ENCODE peak calls at places on chromosomes 12 and 14, in six cellular contexts. One of them, this sample, is unnamed.

GRCh38 chr12:53996188-53996885 is 3.6 kb upstream of the HOXC9 start:
- DNase-seq in BJ: no peak
- DNase-seq in kidney: no peak
- DNase-seq in SJSA1: no peak
- DNase-seq in effector memory CD4-positive, alpha-beta T cell: no peak
- DNase-seq in IMR-90: no peak
- DNase-seq in this sample: no peak

GRCh38 chr12:123398177-123398916 is 14.4 kb downstream of the KMT5A start:
- DNase-seq in kidney: peak
- DNase-seq in IMR-90: peak
- DNase-seq in effector memory CD4-positive, alpha-beta T cell: no peak
- DNase-seq in BJ: peak
- DNase-seq in SJSA1: no peak
- DNase-seq in this sample: peak

GRCh38 chr14:60736494-60736893 is 1.9 kb downstream of the MNAT1 start:
- DNase-seq in SJSA1: no peak
- DNase-seq in kidney: no peak
- DNase-seq in BJ: peak
- DNase-seq in IMR-90: peak
- DNase-seq in effector memory CD4-positive, alpha-beta T cell: no peak
- DNase-seq in this sample: peak

GRCh38 chr14:48874701-48875100 is 711.5 kb downstream of the RPS29 start:
- DNase-seq in kidney: no peak
- DNase-seq in BJ: no peak
- DNase-seq in SJSA1: no peak
- DNase-seq in effector memory CD4-positive, alpha-beta T cell: no peak
- DNase-seq in IMR-90: no peak
- DNase-seq in this sample: no peak

GRCh38 chr12:14454098-14454907 is 88.8 kb downstream of the ATF7IP start:
- DNase-seq in effector memory CD4-positive, alpha-beta T cell: no peak
- DNase-seq in kidney: no peak
- DNase-seq in BJ: no peak
- DNase-seq in SJSA1: no peak
- DNase-seq in IMR-90: peak
- DNase-seq in this sample: no peak

GRCh38 chr12:6443361-6443983 is 1.3 kb upstream of the CD27 start:
- DNase-seq in effector memory CD4-positive, alpha-beta T cell: no peak
- DNase-seq in IMR-90: no peak
- DNase-seq in BJ: no peak
- DNase-seq in kidney: peak
- DNase-seq in SJSA1: no peak
- DNase-seq in this sample: no peak

GRCh38 chr12:120870415-120870814 is 33.7 kb downstream of the SPPL3 start:
- DNase-seq in IMR-90: no peak
- DNase-seq in kidney: no peak
- DNase-seq in BJ: no peak
- DNase-seq in SJSA1: no peak
- DNase-seq in effector memory CD4-positive, alpha-beta T cell: no peak
- DNase-seq in this sample: no peak

GRCh38 chr12:127310548-127310947 is 956.4 kb upstream of the TMEM132C start:
- DNase-seq in effector memory CD4-positive, alpha-beta T cell: no peak
- DNase-seq in kidney: no peak
- DNase-seq in IMR-90: no peak
- DNase-seq in BJ: no peak
- DNase-seq in SJSA1: no peak
- DNase-seq in this sample: no peak

GRCh38 chr12:72272731-72273498 is 745 bp downstream of the TRHDE start:
- DNase-seq in SJSA1: peak
- DNase-seq in BJ: no peak
- DNase-seq in IMR-90: peak
- DNase-seq in effector memory CD4-positive, alpha-beta T cell: no peak
- DNase-seq in kidney: peak
- DNase-seq in this sample: no peak

GRCh38 chr12:80186727-80187217 is 87.4 kb downstream of the OTOGL start:
- DNase-seq in IMR-90: peak
- DNase-seq in SJSA1: peak
- DNase-seq in kidney: no peak
- DNase-seq in effector memory CD4-positive, alpha-beta T cell: no peak
- DNase-seq in BJ: peak
- DNase-seq in this sample: peak

GRCh38 chr12:108320503-108321293 is 18.4 kb downstream of the CMKLR1 start:
- DNase-seq in BJ: no peak
- DNase-seq in kidney: no peak
- DNase-seq in effector memory CD4-positive, alpha-beta T cell: no peak
- DNase-seq in SJSA1: no peak
- DNase-seq in IMR-90: no peak
- DNase-seq in this sample: no peak

GRCh38 chr14:59871166-59871495 is 555 bp upstream of the RTN1 start:
- DNase-seq in BJ: no peak
- DNase-seq in effector memory CD4-positive, alpha-beta T cell: no peak
- DNase-seq in kidney: no peak
- DNase-seq in IMR-90: no peak
- DNase-seq in SJSA1: no peak
- DNase-seq in this sample: no peak

GRCh38 chr12:14256139-14256538 is 109.3 kb upstream of the ATF7IP start:
- DNase-seq in BJ: no peak
- DNase-seq in kidney: no peak
- DNase-seq in IMR-90: peak
- DNase-seq in effector memory CD4-positive, alpha-beta T cell: peak
- DNase-seq in SJSA1: no peak
- DNase-seq in this sample: no peak

GRCh38 chr12:42982828-42983227 is 393.3 kb upstream of the PRICKLE1 start:
- DNase-seq in IMR-90: no peak
- DNase-seq in SJSA1: no peak
- DNase-seq in BJ: no peak
- DNase-seq in effector memory CD4-positive, alpha-beta T cell: no peak
- DNase-seq in kidney: no peak
- DNase-seq in this sample: no peak

GRCh38 chr12:42979746-42980145 is 390.2 kb upstream of the PRICKLE1 start:
- DNase-seq in SJSA1: no peak
- DNase-seq in BJ: no peak
- DNase-seq in effector memory CD4-positive, alpha-beta T cell: no peak
- DNase-seq in IMR-90: peak
- DNase-seq in kidney: no peak
- DNase-seq in this sample: no peak

GRCh38 chr12:42978718-42979117 is 389.2 kb upstream of the PRICKLE1 start:
- DNase-seq in SJSA1: no peak
- DNase-seq in IMR-90: no peak
- DNase-seq in BJ: no peak
- DNase-seq in effector memory CD4-positive, alpha-beta T cell: no peak
- DNase-seq in kidney: no peak
- DNase-seq in this sample: no peak

GRCh38 chr12:42977451-42978230 is 388.1 kb upstream of the PRICKLE1 start:
- DNase-seq in IMR-90: peak
- DNase-seq in SJSA1: no peak
- DNase-seq in BJ: peak
- DNase-seq in kidney: no peak
- DNase-seq in effector memory CD4-positive, alpha-beta T cell: no peak
- DNase-seq in this sample: no peak

GRCh38 chr12:42981379-42981778 is 391.8 kb upstream of the PRICKLE1 start:
- DNase-seq in IMR-90: peak
- DNase-seq in BJ: peak
- DNase-seq in SJSA1: peak
- DNase-seq in kidney: no peak
- DNase-seq in effector memory CD4-positive, alpha-beta T cell: no peak
- DNase-seq in this sample: no peak
- H3K4me3 ChIP-seq in IMR-90: no peak
- H3K4me3 ChIP-seq in BJ: no peak
- H3K4me3 ChIP-seq in SJSA1: no peak
- H3K4me3 ChIP-seq in kidney: no peak
- H3K4me3 ChIP-seq in effector memory CD4-positive, alpha-beta T cell: no peak
- H3K4me3 ChIP-seq in this sample: no peak

DNA sequence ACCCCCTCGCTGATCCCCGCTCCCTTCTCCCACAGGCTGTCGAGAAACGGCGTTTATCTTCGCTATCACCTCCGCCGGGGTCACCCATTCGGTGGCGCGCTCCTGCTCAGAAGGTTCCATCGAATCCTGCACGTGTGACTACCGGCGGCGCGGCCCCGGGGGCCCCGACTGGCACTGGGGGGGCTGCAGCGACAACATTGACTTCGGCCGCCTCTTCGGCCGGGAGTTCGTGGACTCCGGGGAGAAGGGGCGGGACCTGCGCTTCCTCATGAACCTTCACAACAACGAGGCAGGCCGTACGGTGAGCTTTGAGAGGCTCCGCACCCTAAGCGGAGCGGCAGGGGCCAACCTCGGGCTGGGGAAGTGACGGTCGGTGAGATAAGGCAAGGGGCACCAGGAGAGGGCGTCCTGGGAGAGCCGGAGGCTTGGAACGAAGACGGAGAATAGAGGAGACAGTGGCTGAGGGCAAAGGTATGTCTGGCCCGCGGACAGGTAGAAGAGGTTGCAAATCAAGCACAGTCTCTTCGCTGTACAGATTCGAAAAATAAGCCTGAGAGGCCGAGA is 2.3 kb downstream of the WNT1 start:
- DNase-seq in BJ: no peak
- DNase-seq in effector memory CD4-positive, alpha-beta T cell: peak
- DNase-seq in IMR-90: no peak
- DNase-seq in kidney: no peak
- DNase-seq in SJSA1: no peak
- DNase-seq in this sample: no peak
- H3K4me3 ChIP-seq in BJ: no peak
- H3K4me3 ChIP-seq in effector memory CD4-positive, alpha-beta T cell: peak
- H3K4me3 ChIP-seq in IMR-90: no peak
- H3K4me3 ChIP-seq in kidney: no peak
- H3K4me3 ChIP-seq in SJSA1: no peak
- H3K4me3 ChIP-seq in this sample: no peak

GRCh38 chr14:38420045-38420444 is 164.2 kb upstream of the CLEC14A start:
- DNase-seq in SJSA1: no peak
- DNase-seq in effector memory CD4-positive, alpha-beta T cell: no peak
- DNase-seq in IMR-90: peak
- DNase-seq in BJ: no peak
- DNase-seq in kidney: no peak
- DNase-seq in this sample: peak

GRCh38 chr14:38425324-38425976 is 169.6 kb upstream of the CLEC14A start:
- DNase-seq in effector memory CD4-positive, alpha-beta T cell: no peak
- DNase-seq in kidney: no peak
- DNase-seq in IMR-90: no peak
- DNase-seq in SJSA1: no peak
- DNase-seq in BJ: no peak
- DNase-seq in this sample: no peak

DNA sequence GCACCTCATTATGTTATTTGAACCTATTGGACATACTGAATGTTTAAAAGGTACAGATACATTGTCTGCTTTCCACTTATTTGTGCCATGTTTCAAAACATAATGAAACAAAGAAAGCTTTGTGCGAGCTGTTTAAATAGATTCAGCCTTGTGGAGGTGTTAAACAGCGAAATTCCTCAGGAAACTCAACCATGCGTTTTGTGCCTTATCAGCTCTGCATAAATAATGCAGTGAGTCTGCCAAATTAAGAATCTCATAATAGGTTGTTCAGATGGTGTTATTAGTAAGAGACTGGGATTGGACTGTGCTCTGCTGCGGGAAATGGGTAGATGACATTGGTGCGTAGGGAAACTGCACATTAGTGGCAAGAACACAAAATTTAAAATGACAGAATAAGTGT is 163.7 kb upstream of the CLEC14A start:
- DNase-seq in kidney: no peak
- DNase-seq in effector memory CD4-positive, alpha-beta T cell: no peak
- DNase-seq in SJSA1: no peak
- DNase-seq in IMR-90: no peak
- DNase-seq in BJ: no peak
- DNase-seq in this sample: no peak
- H3K4me3 ChIP-seq in kidney: no peak
- H3K4me3 ChIP-seq in effector memory CD4-positive, alpha-beta T cell: no peak
- H3K4me3 ChIP-seq in SJSA1: no peak
- H3K4me3 ChIP-seq in IMR-90: no peak
- H3K4me3 ChIP-seq in BJ: no peak
- H3K4me3 ChIP-seq in this sample: no peak

GRCh38 chr12:21940549-21940948 is 677 bp downstream of the ABCC9 start:
- DNase-seq in BJ: no peak
- DNase-seq in effector memory CD4-positive, alpha-beta T cell: no peak
- DNase-seq in SJSA1: no peak
- DNase-seq in IMR-90: no peak
- DNase-seq in kidney: no peak
- DNase-seq in this sample: no peak

GRCh38 chr12:21942377-21942703 is 1.1 kb upstream of the ABCC9 start:
- DNase-seq in SJSA1: no peak
- DNase-seq in IMR-90: no peak
- DNase-seq in kidney: no peak
- DNase-seq in effector memory CD4-positive, alpha-beta T cell: no peak
- DNase-seq in BJ: no peak
- DNase-seq in this sample: no peak

GRCh38 chr12:21941522-21942376 is 523 bp upstream of the ABCC9 start:
- DNase-seq in effector memory CD4-positive, alpha-beta T cell: no peak
- DNase-seq in IMR-90: peak
- DNase-seq in BJ: no peak
- DNase-seq in SJSA1: no peak
- DNase-seq in kidney: peak
- DNase-seq in this sample: no peak

GRCh38 chr12:21939435-21939834 is 1.8 kb downstream of the ABCC9 start:
- DNase-seq in effector memory CD4-positive, alpha-beta T cell: no peak
- DNase-seq in BJ: no peak
- DNase-seq in IMR-90: no peak
- DNase-seq in kidney: no peak
- DNase-seq in SJSA1: no peak
- DNase-seq in this sample: no peak

GRCh38 chr12:21940972-21941521 is at the start of gene ABCC9:
- DNase-seq in IMR-90: peak
- DNase-seq in kidney: peak
- DNase-seq in SJSA1: no peak
- DNase-seq in effector memory CD4-positive, alpha-beta T cell: no peak
- DNase-seq in BJ: no peak
- DNase-seq in this sample: no peak
- H3K4me3 ChIP-seq in IMR-90: peak
- H3K4me3 ChIP-seq in kidney: peak
- H3K4me3 ChIP-seq in SJSA1: no peak
- H3K4me3 ChIP-seq in effector memory CD4-positive, alpha-beta T cell: peak
- H3K4me3 ChIP-seq in BJ: peak
- H3K4me3 ChIP-seq in this sample: peak